ENCODE peak calls at places on chromosomes 3 and 15, in ten cellular contexts. U, C, D, K, N, H, S, T, P and M are unnamed samples.

GRCh38 chr3:27535809-27536392 is 51.7 kb upstream of the SLC4A7 start:
- DNase-seq in U (peak), C (no peak), D (peak), K (no peak), N (no peak), H (no peak), S (no peak), T (peak), P (no peak), M (no peak)

GRCh38 chr3:141738636-141739363 is 702 bp downstream of the RNF7 start:
- DNase-seq in U (peak), C (no peak), D (peak), K (no peak), N (peak), H (peak), S (no peak), T (peak), P (no peak), M (no peak)

GRCh38 chr15:63402498-63403253 is 21.0 kb upstream of the CA12 start:
- DNase-seq in U (peak), C (peak), D (peak), K (no peak), N (peak), H (peak), S (no peak), T (peak), P (no peak), M (no peak)

GRCh38 chr3:196220587-196220986 is 4.3 kb downstream of the SLC51A start:
- DNase-seq in U (no peak), C (no peak), D (no peak), K (no peak), N (no peak), H (peak), S (no peak), T (no peak), P (no peak), M (no peak)

GRCh38 chr3:158465074-158465473 is 105.9 kb upstream of the MLF1 start:
- DNase-seq in U (no peak), C (no peak), D (no peak), K (no peak), N (no peak), H (no peak), S (no peak), T (no peak), P (no peak), M (no peak)

GRCh38 chr3:4334548-4334947 is 31.4 kb downstream of the SETMAR start:
- DNase-seq in U (no peak), C (no peak), D (no peak), K (no peak), N (no peak), H (no peak), S (no peak), T (no peak), P (no peak), M (no peak)

GRCh38 chr3:178420033-178420432 is 116.2 kb upstream of the KCNMB2 start:
- DNase-seq in U (no peak), C (no peak), D (no peak), K (no peak), N (no peak), H (no peak), S (no peak), T (no peak), P (no peak), M (no peak)

GRCh38 chr15:29090617-29091466 is 178.8 kb downstream of the NSMCE3 start:
- DNase-seq in U (peak), C (peak), D (no peak), K (peak), N (no peak), H (peak), S (no peak), T (no peak), P (no peak), M (no peak)

GRCh38 chr3:32045091-32045964 is 61.1 kb upstream of the GPD1L start:
- DNase-seq in U (peak), C (no peak), D (peak), K (no peak), N (no peak), H (peak), S (no peak), T (peak), P (peak), M (peak)

GRCh38 chr3:55907616-55908015 is 420.5 kb upstream of the WNT5A start:
- DNase-seq in U (no peak), C (no peak), D (no peak), K (no peak), N (no peak), H (no peak), S (no peak), T (no peak), P (no peak), M (no peak)

GRCh38 chr3:134369861-134370596 is 4.2 kb downstream of the AMOTL2 start:
- DNase-seq in U (no peak), C (no peak), D (no peak), K (no peak), N (no peak), H (no peak), S (no peak), T (peak), P (no peak), M (no peak)

GRCh38 chr3:134373278-134373941 is 837 bp downstream of the AMOTL2 start:
- DNase-seq in U (peak), C (peak), D (peak), K (peak), N (peak), H (no peak), S (peak), T (peak), P (peak), M (peak)

GRCh38 chr3:134372405-134373277 is 1.6 kb downstream of the AMOTL2 start:
- DNase-seq in U (no peak), C (no peak), D (no peak), K (no peak), N (no peak), H (no peak), S (no peak), T (peak), P (no peak), M (no peak)

GRCh38 chr3:134370611-134371451 is 3.4 kb downstream of the AMOTL2 start:
- DNase-seq in U (no peak), C (no peak), D (no peak), K (peak), N (no peak), H (peak), S (no peak), T (no peak), P (no peak), M (no peak)

DNA sequence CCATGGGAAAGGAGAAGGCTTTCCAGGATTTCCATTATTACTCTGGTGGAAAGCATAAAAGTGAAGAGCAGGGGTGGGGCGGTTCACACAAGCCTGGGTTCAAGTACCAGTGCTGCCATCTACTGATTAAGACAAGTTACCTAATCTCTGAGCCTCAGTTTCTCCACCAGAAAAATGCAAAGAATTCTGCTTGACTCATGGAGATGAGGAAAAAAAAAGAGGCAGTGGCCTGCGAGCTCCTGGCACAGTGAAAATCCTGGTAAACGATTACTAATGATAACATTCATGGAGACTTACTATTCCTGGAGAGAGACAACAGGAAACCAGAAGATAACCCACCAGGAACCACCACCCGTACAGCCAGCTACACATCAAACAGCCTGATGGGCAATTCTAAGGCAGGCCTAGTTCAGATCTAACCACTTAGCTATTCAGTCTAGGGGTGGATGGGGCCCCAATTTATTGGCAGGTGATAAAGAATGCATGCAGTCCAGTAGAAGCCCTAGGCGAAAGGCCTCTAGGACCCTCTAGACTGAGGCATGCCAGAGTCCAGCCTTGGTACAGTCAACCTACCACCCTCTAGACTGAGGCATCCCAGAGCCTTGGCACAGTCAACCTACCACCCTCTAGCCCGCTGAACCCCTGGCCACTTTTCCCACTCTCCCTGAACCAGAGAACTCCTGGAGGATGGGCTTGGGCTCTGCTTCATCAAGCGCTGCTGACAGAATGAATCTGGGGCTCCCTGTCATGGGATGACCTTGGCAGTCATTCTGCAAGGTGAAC is 2.5 kb downstream of the AMOTL2 start:
- DNase-seq in U (no peak), C (no peak), D (no peak), K (peak), N (peak), H (no peak), S (no peak), T (peak), P (no peak), M (no peak)
- H3K4me3 ChIP-seq in U (peak), C (peak), D (peak), K (no peak), N (peak), H (no peak), S (peak), T (peak), P (peak), M (no peak)

DNA sequence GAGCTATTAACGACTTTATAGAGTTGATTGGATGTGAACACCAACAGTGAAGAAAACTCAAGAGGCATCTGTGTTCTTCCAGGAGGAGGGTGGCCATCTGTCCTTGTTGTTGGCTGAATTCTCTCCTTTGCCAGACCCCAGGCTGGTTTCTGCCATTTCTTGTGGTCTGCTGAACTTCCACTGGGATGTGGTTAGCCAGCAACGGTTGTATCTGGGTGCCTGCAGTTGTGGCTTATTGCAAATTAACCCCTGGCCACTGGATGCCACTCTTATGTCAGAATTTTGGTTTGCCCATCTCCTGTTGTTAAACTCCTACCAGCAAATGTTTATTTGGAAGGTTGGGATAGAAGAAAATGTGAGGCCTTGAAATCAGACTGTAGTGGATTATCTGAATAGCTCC is 163.6 kb upstream of the TBC1D5 start:
- DNase-seq in U (no peak), C (no peak), D (peak), K (no peak), N (no peak), H (peak), S (no peak), T (no peak), P (no peak), M (no peak)
- TF ChIP-seq CTCF in U (no peak), C (no peak), D (no peak), K (no peak), N (no peak), H (peak), S (no peak), T (no peak), P (no peak), M (no peak)

GRCh38 chr3:192731233-192731632 is 3.9 kb upstream of the FGF12 start:
- DNase-seq in U (no peak), C (no peak), D (no peak), K (no peak), N (no peak), H (no peak), S (no peak), T (no peak), P (no peak), M (no peak)

GRCh38 chr3:192726386-192726785 is 955 bp downstream of the FGF12 start:
- DNase-seq in U (no peak), C (no peak), D (no peak), K (no peak), N (no peak), H (no peak), S (no peak), T (no peak), P (no peak), M (no peak)

GRCh38 chr3:192727032-192727847 is at the start of gene FGF12:
- DNase-seq in U (no peak), C (peak), D (peak), K (peak), N (peak), H (no peak), S (peak), T (peak), P (peak), M (peak)
- H3K4me3 ChIP-seq in U (no peak), C (peak), D (no peak), K (no peak), N (no peak), H (no peak), S (peak), T (peak), P (no peak), M (peak)

DNA sequence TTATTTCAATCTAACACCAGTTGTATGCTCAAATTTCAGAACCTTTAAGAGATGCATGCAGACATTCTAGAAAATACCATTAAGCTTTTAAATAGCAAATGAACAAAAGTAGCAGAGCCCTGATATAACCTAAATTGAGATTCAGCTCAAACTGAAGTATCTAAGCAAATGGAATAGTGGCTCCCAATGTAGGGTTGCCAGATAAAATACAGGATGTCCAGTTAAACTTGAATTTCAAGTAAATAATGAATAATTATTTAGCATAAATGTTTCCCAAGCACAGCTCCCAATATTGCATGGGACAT is 171.1 kb upstream of the ATP11B start:
- DNase-seq in U (no peak), C (no peak), D (no peak), K (no peak), N (no peak), H (no peak), S (no peak), T (no peak), P (no peak), M (no peak)
- TF ChIP-seq CTCF in U (no peak), C (no peak), D (no peak), K (no peak), N (no peak), H (no peak), S (no peak), T (no peak), P (no peak), M (no peak)

GRCh38 chr3:37453393-37454391 is 279.3 kb upstream of the LRRFIP2 start:
- DNase-seq in U (no peak), C (peak), D (no peak), K (peak), N (no peak), H (no peak), S (peak), T (no peak), P (peak), M (no peak)
- H3K4me3 ChIP-seq in U (no peak), C (no peak), D (no peak), K (peak), N (no peak), H (no peak), S (peak), T (no peak), P (peak), M (no peak)

GRCh38 chr3:151357461-151357850 is 27.1 kb downstream of the P2RY12 start:
- DNase-seq in U (no peak), C (no peak), D (no peak), K (no peak), N (no peak), H (no peak), S (no peak), T (peak), P (no peak), M (no peak)
- TF ChIP-seq CTCF in U (no peak), C (no peak), D (no peak), K (no peak), N (no peak), H (no peak), S (no peak), T (no peak), P (no peak), M (no peak)